ENCODE peak calls at places on chromosomes 7 and 10, in five cellular contexts. O, P, Q, S and R are unnamed samples.

GRCh38 chr10:74502963-74503608 is 323.3 kb upstream of the KAT6B start:
- DNase-seq in O (no peak), P (no peak), Q (peak; percentile 42), S (no peak), R (peak; percentile 36)

GRCh38 chr10:71293446-71294090 is 25.5 kb upstream of the SLC29A3 start:
- DNase-seq in O (no peak), P (no peak), Q (no peak), S (no peak), R (no peak)

GRCh38 chr10:20391629-20392028 is 505.5 kb downstream of the NEBL start:
- DNase-seq in O (no peak), P (no peak), Q (no peak), S (no peak), R (no peak)

GRCh38 chr10:24703700-24704099 is 20.0 kb downstream of the ARHGAP21 start:
- DNase-seq in O (no peak), P (no peak), Q (peak; percentile 77), S (no peak), R (peak; percentile 30)

GRCh38 chr10:16519250-16519907 is 2.3 kb downstream of the C1QL3 start:
- DNase-seq in O (no peak), P (no peak), Q (no peak), S (no peak), R (no peak)

GRCh38 chr7:123275036-123275753 is 75.4 kb upstream of the SLC13A1 start:
- DNase-seq in O (no peak), P (no peak), Q (no peak), S (no peak), R (peak; percentile 28)

GRCh38 chr7:149732111-149732561 is 41.3 kb downstream of the ZNF467 start:
- DNase-seq in O (no peak), P (no peak), Q (no peak), S (no peak), R (no peak)

GRCh38 chr10:97456686-97457065 is 10.7 kb downstream of the ZDHHC16 start:
- DNase-seq in O (no peak), P (no peak), Q (no peak), S (no peak), R (no peak)

GRCh38 chr10:124650820-124651401 is 93.3 kb downstream of the FAM53B start:
- DNase-seq in O (peak; percentile 59), P (peak; percentile 68), Q (no peak), S (peak; percentile 92), R (no peak)

GRCh38 chr7:74324499-74325229 is 35.5 kb downstream of the CLIP2 start:
- DNase-seq in O (no peak), P (no peak), Q (no peak), S (no peak), R (no peak)

GRCh38 chr7:128172151-128172550 is 68.9 kb upstream of the LEP start:
- DNase-seq in O (no peak), P (no peak), Q (no peak), S (no peak), R (no peak)

GRCh38 chr7:28629216-28629848 is 217.0 kb downstream of the CREB5 start:
- DNase-seq in O (no peak), P (no peak), Q (no peak), S (no peak), R (peak; percentile 13)

GRCh38 chr10:44715081-44715480 is 196.1 kb upstream of the TMEM72 start:
- DNase-seq in O (no peak), P (no peak), Q (no peak), S (no peak), R (no peak)

GRCh38 chr10:106863549-106863948 is 301.0 kb downstream of the SORCS1 start:
- DNase-seq in O (no peak), P (no peak), Q (no peak), S (no peak), R (no peak)

GRCh38 chr7:38632411-38632810 is 1.2 kb upstream of the AMPH start:
- DNase-seq in O (no peak), P (no peak), Q (no peak), S (no peak), R (no peak)

GRCh38 chr10:15027741-15028140 is 16.0 kb upstream of the OLAH start:
- DNase-seq in O (no peak), P (no peak), Q (no peak), S (no peak), R (no peak)

GRCh38 chr10:124025152-124025551 is 68.2 kb downstream of the CHST15 start:
- DNase-seq in O (no peak), P (no peak), Q (no peak), S (no peak), R (no peak)

GRCh38 chr7:156680281-156680680 is 39.7 kb downstream of the RNF32 start:
- DNase-seq in O (no peak), P (no peak), Q (no peak), S (no peak), R (no peak)

GRCh38 chr7:258476-259190 is 31.3 kb upstream of the FOXL3 start:
- DNase-seq in O (no peak), P (no peak), Q (no peak), S (no peak), R (no peak)

GRCh38 chr7:96224682-96225081 is 97.2 kb downstream of the SLC25A13 start:
- DNase-seq in O (no peak), P (peak; percentile 12), Q (no peak), S (no peak), R (no peak)

GRCh38 chr7:95335093-95335492 is 10.8 kb upstream of the PON1 start:
- DNase-seq in O (no peak), P (no peak), Q (peak; percentile 4), S (no peak), R (peak; percentile 56)